ENCODE peak calls at places on chromosomes 4 and X, in four cellular contexts. Z is K562, N is GM12878, V is HepG2. G is an unnamed sample.

GRCh38 chr4:4820264-4820663 is 39.2 kb upstream of the MSX1 start:
- DNase-seq in Z (no peak), N (no peak), V (no peak), G (no peak)

GRCh38 chr4:46404961-46405360 is 15.0 kb upstream of the GABRA2 start:
- DNase-seq in Z (no peak), N (no peak), V (peak; percentile 10), G (no peak)

GRCh38 chr4:1862055-1862911 is 6.3 kb upstream of the LETM1 start:
- DNase-seq in Z (peak; percentile 55), N (no peak), V (no peak), G (no peak)

GRCh38 chrX:108036298-108036973 is 8.4 kb upstream of the VSIG1 start:
- DNase-seq in Z (peak; percentile 56), N (no peak), V (peak; percentile 89), G (no peak)

GRCh38 chr4:1289232-1290164 is at the start of gene MAEA:
- DNase-seq in Z (peak; percentile 100), N (peak; percentile 83), V (peak; percentile 92), G (peak; percentile 100)

GRCh38 chr4:3529363-3529762 is 2.9 kb downstream of the LRPAP1 start:
- DNase-seq in Z (no peak), N (no peak), V (no peak), G (no peak)

GRCh38 chrX:120753413-120754251 is 122.0 kb downstream of the CT47B1 start:
- DNase-seq in Z (no peak), N (no peak), V (no peak), G (no peak)

GRCh38 chrX:153573999-153574398 is 24.9 kb downstream of the CCNQ start:
- DNase-seq in Z (peak; percentile 27), N (no peak), V (no peak), G (no peak)

GRCh38 chrX:69314436-69315348 is 149.4 kb upstream of the PJA1 start:
- DNase-seq in Z (no peak), N (no peak), V (no peak), G (no peak)

GRCh38 chr4:16222957-16223527 is 3.2 kb downstream of the TAPT1 start:
- DNase-seq in Z (no peak), N (no peak), V (peak; percentile 77), G (no peak)

GRCh38 chr4:176376032-176376614 is 56.4 kb downstream of the SPCS3 start:
- DNase-seq in Z (peak; percentile 7), N (no peak), V (no peak), G (peak; percentile 9)

GRCh38 chr4:10117424-10118354 is 1.1 kb upstream of the WDR1 start:
- DNase-seq in Z (no peak), N (peak; percentile 20), V (no peak), G (no peak)

GRCh38 chr4:87973283-87974169 is 2.0 kb upstream of the SPP1 start:
- DNase-seq in Z (peak; percentile 30), N (no peak), V (peak; percentile 63), G (peak; percentile 63)

GRCh38 chr4:165994706-165995105 is 121.7 kb downstream of the TLL1 start:
- DNase-seq in Z (no peak), N (no peak), V (no peak), G (no peak)

GRCh38 chrX:23789386-23790146 is 6.6 kb downstream of the SAT1 start:
- DNase-seq in Z (no peak), N (no peak), V (no peak), G (no peak)

GRCh38 chr4:1554246-1554875 is 129.8 kb downstream of the FAM53A start:
- DNase-seq in Z (no peak), N (no peak), V (no peak), G (no peak)

GRCh38 chrX:119565110-119565663 is at the start of gene STEEP1:
- DNase-seq in Z (peak; percentile 92), N (peak; percentile 71), V (peak; percentile 87), G (peak; percentile 97)

GRCh38 chr4:22524895-22525294 is 9.0 kb upstream of the ADGRA3 start:
- DNase-seq in Z (no peak), N (no peak), V (no peak), G (no peak)

GRCh38 chr4:173958445-173958844 is 325.0 kb downstream of the FBXO8 start:
- DNase-seq in Z (no peak), N (no peak), V (no peak), G (no peak)

GRCh38 chr4:105520819-105521790 is 31.3 kb upstream of the ARHGEF38 start:
- DNase-seq in Z (peak; percentile 45), N (peak; percentile 15), V (peak; percentile 35), G (peak; percentile 50)

GRCh38 chr4:39036172-39036571 is 4.0 kb upstream of the TMEM156 start:
- DNase-seq in Z (no peak), N (no peak), V (peak; percentile 83), G (no peak)

GRCh38 chr4:2837110-2837903 is 6.3 kb upstream of the ADD1 start:
- DNase-seq in Z (no peak), N (no peak), V (no peak), G (no peak)

GRCh38 chrX:11190745-11191510 is 79.8 kb downstream of the HCCS start:
- DNase-seq in Z (no peak), N (no peak), V (no peak), G (no peak)

GRCh38 chrX:54920610-54921426 is at the start of gene TRO:
- DNase-seq in Z (no peak), N (no peak), V (no peak), G (peak; percentile 30)

GRCh38 chr4:108192056-108192455 is 23.3 kb upstream of the LEF1 start:
- DNase-seq in Z (no peak), N (no peak), V (no peak), G (no peak)

GRCh38 chr4:36747277-36748129 is 466.1 kb downstream of the DTHD1 start:
- DNase-seq in Z (no peak), N (no peak), V (no peak), G (no peak)

DNA sequence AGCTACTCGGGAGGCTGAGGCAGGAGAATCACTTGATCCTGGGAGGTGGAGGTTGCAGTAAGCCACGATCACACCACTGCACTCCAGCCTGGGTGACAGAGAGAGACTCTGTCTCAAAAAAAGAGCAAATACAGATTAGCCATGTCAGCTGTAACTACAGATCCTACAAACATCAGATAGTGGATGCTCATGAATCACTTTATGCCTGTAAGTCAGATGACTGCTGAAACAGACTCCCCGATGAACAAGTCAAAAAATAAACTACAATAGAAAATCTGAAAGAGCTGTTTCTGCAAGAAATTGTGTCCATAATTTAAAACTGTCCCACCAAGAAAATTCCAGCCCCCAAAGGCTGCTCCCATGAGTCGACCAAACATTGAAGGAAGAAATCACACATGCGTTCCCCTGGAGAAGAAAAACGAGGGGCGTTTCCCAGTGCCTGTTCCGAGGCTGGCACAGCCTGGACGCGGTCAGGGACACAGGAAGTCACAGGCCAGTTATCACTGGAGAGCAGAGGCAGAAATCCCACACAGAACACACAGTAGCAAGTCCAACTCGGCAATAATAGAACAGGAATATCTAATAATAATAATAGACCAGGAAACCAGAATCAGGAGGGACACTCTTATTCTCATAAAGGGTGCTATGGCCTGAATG is 30.0 kb upstream of the GTPBP6 start:
- DNase-seq in Z (no peak), N (no peak), V (no peak), G (no peak)
- TF ChIP-seq FOXK2 in Z (no peak), N (no peak), V (no peak), G (no peak)

DNA sequence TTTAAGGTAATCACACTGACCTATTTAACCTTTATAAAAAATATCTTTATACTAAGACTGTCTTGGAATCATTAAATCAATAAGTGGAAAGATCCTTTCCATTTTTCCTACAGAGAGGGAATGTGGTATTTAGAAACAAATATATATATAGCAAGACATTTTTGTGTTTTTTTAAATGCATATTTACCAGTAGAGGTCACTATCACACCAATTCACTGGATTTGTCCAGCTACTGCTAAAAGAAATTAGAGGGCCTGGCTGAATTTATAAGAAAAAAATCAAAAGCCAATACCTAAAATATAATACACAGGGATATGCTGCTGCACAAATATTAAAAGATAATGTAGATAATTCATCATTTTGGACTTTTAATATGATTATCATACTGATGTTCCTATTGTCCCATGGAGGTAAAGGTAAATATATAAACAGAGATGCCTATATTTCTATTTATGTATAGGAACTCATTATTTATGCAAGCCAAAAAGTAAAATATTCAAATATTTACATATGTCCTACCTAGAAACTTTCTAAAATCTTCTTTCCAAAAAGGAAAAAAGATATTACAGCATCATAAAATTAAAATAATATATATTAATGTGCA is 69.5 kb downstream of the PDE5A start:
- DNase-seq in Z (peak; percentile 12), N (no peak), V (peak; percentile 39), G (peak; percentile 20)
- TF ChIP-seq FOXK2 in Z (no peak), N (no peak), V (no peak), G (no peak)

DNA sequence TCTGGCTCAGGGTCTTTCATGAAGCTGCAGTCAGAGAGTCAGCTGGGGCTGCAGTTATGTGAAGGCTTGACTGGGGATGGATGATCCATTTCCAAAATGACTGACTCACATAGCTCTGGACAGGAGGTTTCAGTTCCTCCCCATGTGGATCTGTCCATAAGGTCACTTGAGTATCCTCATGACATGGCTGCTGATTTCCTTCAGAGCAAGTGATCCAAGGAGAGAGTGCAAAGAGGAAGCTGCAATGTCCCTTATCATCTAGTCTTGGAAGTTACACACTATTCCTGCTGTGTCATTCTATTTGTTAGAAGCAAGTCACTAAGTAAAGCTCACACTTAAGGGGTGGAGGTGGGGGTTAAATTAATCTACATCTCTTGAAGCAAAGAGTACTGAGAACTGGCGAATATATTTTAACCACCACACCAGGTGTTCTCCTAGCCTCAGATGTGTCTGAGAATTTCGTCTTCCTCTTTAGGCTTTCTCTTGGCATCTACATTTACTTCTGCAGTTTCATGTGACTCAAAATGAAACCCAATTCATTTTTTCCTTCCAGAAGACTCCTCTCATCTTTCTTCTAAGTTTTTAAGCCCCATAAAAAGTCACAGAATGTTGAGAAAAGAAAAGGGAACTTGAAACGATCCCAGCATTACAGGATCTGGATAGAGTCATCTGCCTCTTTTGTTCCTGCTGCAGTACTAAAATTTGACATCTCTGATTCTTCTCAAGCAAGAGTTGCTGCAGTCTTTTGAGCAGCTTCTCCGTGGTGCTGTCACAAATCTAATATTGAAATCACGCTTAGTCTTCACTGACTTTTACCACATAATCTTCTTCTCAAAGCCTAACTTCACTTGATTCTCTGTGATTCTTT is 3.8 kb upstream of the GRPR start:
- DNase-seq in Z (no peak), N (peak; percentile 82), V (no peak), G (no peak)
- TF ChIP-seq FOXK2 in Z (no peak), N (no peak), V (no peak), G (no peak)

GRCh38 chr4:185542626-185543336 is 7.5 kb upstream of the PDLIM3 start:
- DNase-seq in Z (no peak), N (no peak), V (no peak), G (no peak)

GRCh38 chr4:185538806-185539205 is 3.5 kb upstream of the PDLIM3 start:
- DNase-seq in Z (no peak), N (no peak), V (no peak), G (no peak)

GRCh38 chr4:185541251-185541671 is 6.0 kb upstream of the PDLIM3 start:
- DNase-seq in Z (no peak), N (no peak), V (no peak), G (no peak)

GRCh38 chr4:185540487-185541125 is 5.3 kb upstream of the PDLIM3 start:
- DNase-seq in Z (no peak), N (no peak), V (no peak), G (no peak)

DNA sequence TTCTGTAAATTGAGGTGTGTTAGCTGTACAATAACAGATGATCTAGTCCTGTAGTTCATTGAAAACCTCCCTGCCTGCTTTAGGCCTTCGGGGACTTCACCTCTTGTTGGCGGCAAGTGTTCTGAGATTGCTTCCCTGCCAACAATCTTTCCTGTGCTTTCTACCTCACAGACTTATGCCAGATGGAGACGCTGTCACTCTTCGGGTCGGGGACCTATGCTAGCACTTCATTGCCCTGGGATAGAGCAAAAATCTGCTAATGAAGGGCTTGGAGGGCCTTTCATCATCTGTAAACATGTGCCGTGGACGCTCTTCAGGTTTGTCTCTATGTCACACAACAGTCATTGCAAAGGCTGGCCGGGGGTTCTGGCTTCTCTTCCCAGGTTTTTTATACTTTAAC is 4.7 kb upstream of the PDLIM3 start:
- DNase-seq in Z (no peak), N (no peak), V (no peak), G (no peak)
- TF ChIP-seq FOXK2 in Z (no peak), N (no peak), V (no peak), G (no peak)

GRCh38 chrX:41412261-41413167 is 34.6 kb upstream of the NYX start:
- DNase-seq in Z (no peak), N (no peak), V (peak; percentile 39), G (no peak)
- TF ChIP-seq FOXK2 in Z (no peak), N (no peak), V (no peak), G (no peak)

G was measured in HEK293T.